ENCODE peak calls at places on chromosome 14, in eight cellular contexts. O is fibroblast of mammary gland, F is astrocyte of the spinal cord, V is pancreas, A is left lung, P is brain microvascular endothelial cell, I is progenitor cell of endocrine pancreas, J is OCI-LY7. Q is an unnamed sample.
A peak's percentile ranks its signal among the peaks of the same experiment; 100 is the strongest.

GRCh38 chr14:74133833-74134481 is 49.2 kb downstream of the LIN52 start:
- DNase-seq in O (no peak), F (no peak), V (no peak), A (no peak), P (no peak), I (no peak), J (no peak), Q (no peak)

GRCh38 chr14:57492859-57493258 is 798 bp downstream of the CCDC198 start:
- DNase-seq in O (peak; percentile 87), F (peak; percentile 63), V (no peak), A (no peak), P (peak; percentile 7), I (no peak), J (no peak), Q (no peak)

GRCh38 chr14:104652386-104652785 is 37.0 kb upstream of the INF2 start:
- DNase-seq in O (no peak), F (no peak), V (no peak), A (no peak), P (no peak), I (no peak), J (no peak), Q (no peak)

GRCh38 chr14:51607677-51608076 is 44.0 kb upstream of the FRMD6 start:
- DNase-seq in O (peak; percentile 83), F (peak; percentile 51), V (no peak), A (peak; percentile 40), P (peak; percentile 63), I (no peak), J (no peak), Q (no peak)

GRCh38 chr14:104111301-104112112 is 26.0 kb downstream of the ASPG start:
- DNase-seq in O (no peak), F (no peak), V (no peak), A (no peak), P (no peak), I (no peak), J (no peak), Q (no peak)

GRCh38 chr14:61514006-61514830 is 181.1 kb upstream of the HIF1A start:
- DNase-seq in O (peak; percentile 54), F (peak; percentile 67), V (no peak), A (no peak), P (no peak), I (no peak), J (no peak), Q (no peak)

GRCh38 chr14:104359301-104359968 is 220.1 kb upstream of the C14orf180 start:
- DNase-seq in O (no peak), F (no peak), V (no peak), A (peak; percentile 27), P (no peak), I (no peak), J (no peak), Q (no peak)

GRCh38 chr14:36973806-36974442 is 198.5 kb downstream of the SLC25A21 start:
- DNase-seq in O (peak; percentile 73), F (peak; percentile 71), V (no peak), A (no peak), P (peak; percentile 19), I (no peak), J (no peak), Q (no peak)

GRCh38 chr14:36021926-36022325 is 154.6 kb downstream of the PTCSC3 start:
- DNase-seq in O (no peak), F (no peak), V (no peak), A (no peak), P (no peak), I (no peak), J (no peak), Q (no peak)

GRCh38 chr14:68654471-68654941 is 138.4 kb downstream of the ZFP36L1 start:
- DNase-seq in O (no peak), F (no peak), V (no peak), A (no peak), P (no peak), I (no peak), J (no peak), Q (no peak)

GRCh38 chr14:68656452-68656851 is 136.4 kb downstream of the ZFP36L1 start:
- DNase-seq in O (no peak), F (no peak), V (no peak), A (no peak), P (no peak), I (no peak), J (no peak), Q (no peak)

GRCh38 chr14:68657300-68658028 is 135.4 kb downstream of the ZFP36L1 start:
- DNase-seq in O (no peak), F (no peak), V (no peak), A (no peak), P (no peak), I (no peak), J (no peak), Q (no peak)

GRCh38 chr14:68655021-68655811 is 137.7 kb downstream of the ZFP36L1 start:
- DNase-seq in O (no peak), F (peak; percentile 43), V (peak; percentile 45), A (no peak), P (no peak), I (no peak), J (no peak), Q (no peak)

GRCh38 chr14:68655961-68656360 is 136.9 kb downstream of the ZFP36L1 start:
- DNase-seq in O (no peak), F (no peak), V (no peak), A (no peak), P (no peak), I (no peak), J (peak; percentile 27), Q (peak; percentile 53)
- TF ChIP-seq CTCF in O (no peak), F (peak; percentile 33), V (no peak), A (no peak), P (peak; percentile 26), I (peak; percentile 19), J (peak; percentile 33), Q (no peak)

DNA sequence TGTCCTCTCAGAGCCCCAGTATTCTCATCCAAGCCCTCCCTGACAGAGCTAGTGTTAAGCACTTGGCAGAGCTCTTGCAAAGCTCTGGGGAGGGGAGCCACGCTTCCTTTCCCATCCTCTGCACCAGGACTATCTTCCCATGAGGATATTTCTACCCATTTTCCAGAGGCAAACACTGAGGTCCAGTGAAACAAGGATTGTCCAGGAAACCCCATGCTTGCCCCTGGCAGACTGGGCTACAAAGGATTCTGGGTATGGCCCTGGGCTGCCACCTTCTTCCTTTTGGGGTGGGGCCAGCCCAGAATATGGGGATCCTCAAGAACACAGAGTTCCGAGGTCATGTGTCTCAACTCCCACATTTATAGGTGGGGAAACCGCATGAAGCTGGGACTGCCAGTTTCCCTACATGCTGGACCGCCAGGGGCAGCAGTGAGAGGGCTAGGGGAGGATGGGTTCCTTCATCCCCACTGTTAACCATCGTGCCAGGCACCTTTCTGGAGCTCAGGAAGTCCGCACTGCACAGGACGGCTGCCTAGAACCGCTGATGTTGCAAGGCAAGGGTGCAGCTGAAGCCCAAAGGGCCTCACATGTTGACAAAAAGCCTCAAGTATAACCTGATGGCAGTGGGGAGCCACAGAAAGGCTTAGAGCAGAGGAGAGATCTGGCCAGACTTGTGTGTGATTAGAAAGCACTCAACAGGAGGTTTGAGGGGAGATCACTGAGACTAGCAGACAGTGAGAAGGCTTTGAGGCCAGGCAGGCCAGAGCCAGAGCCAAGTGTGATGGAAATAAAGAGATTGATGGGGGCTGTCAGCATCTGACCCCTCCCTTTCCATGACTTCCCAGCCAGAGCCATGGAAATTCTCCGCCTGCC is 5.5 kb upstream of the CCDC85C start:
- DNase-seq in O (peak; percentile 30), F (no peak), V (no peak), A (no peak), P (no peak), I (no peak), J (no peak), Q (no peak)
- TF ChIP-seq CTCF in O (peak; percentile 73), F (no peak), V (no peak), A (no peak), P (peak; percentile 90), I (no peak), J (no peak), Q (no peak)

DNA sequence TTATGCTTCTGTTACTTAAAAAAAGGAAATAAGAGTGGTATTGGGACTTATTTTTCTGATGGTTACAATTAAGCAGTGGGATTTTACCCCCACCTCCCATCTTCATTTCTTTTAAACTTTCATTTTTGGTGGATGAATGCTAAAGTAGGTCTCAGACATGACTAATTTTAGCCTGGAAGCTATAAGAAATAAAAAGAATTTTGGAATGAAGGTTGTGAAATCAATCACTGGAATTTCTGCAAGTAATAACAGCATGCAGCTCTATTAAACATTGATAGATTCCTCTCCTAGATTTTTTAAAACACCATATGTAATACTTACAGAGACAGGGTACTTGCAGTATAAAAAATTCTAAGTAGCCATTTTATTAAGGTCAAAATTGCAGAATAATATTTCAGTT is 164.2 kb upstream of the CLEC14A start:
- DNase-seq in O (no peak), F (no peak), V (no peak), A (no peak), P (no peak), I (no peak), J (no peak), Q (no peak)
- TF ChIP-seq CTCF in O (no peak), F (no peak), V (no peak), A (no peak), P (no peak), I (no peak), J (no peak), Q (no peak)

GRCh38 chr14:30906752-30907658 is 32.6 kb downstream of the COCH start:
- DNase-seq in O (peak; percentile 27), F (peak; percentile 17), V (no peak), A (no peak), P (no peak), I (no peak), J (peak; percentile 36), Q (no peak)
- TF ChIP-seq CTCF in O (peak; percentile 25), F (peak; percentile 26), V (no peak), A (peak; percentile 10), P (peak; percentile 36), I (peak; percentile 13), J (peak; percentile 78), Q (peak; percentile 42)

GRCh38 chr14:100644784-100645183 is 57.6 kb upstream of the BEGAIN start:
- DNase-seq in O (no peak), F (no peak), V (no peak), A (no peak), P (no peak), I (no peak), J (no peak), Q (no peak)

GRCh38 chr14:100645200-100645985 is 58.2 kb upstream of the BEGAIN start:
- DNase-seq in O (peak; percentile 83), F (peak; percentile 81), V (peak; percentile 84), A (peak; percentile 89), P (peak; percentile 79), I (peak; percentile 73), J (peak; percentile 63), Q (peak; percentile 87)

GRCh38 chr14:100645986-100646314 is 58.7 kb upstream of the BEGAIN start:
- DNase-seq in O (no peak), F (no peak), V (no peak), A (no peak), P (no peak), I (no peak), J (no peak), Q (no peak)

GRCh38 chr14:100641274-100641860 is 54.1 kb upstream of the BEGAIN start:
- DNase-seq in O (no peak), F (peak; percentile 12), V (no peak), A (no peak), P (no peak), I (no peak), J (no peak), Q (no peak)

DNA sequence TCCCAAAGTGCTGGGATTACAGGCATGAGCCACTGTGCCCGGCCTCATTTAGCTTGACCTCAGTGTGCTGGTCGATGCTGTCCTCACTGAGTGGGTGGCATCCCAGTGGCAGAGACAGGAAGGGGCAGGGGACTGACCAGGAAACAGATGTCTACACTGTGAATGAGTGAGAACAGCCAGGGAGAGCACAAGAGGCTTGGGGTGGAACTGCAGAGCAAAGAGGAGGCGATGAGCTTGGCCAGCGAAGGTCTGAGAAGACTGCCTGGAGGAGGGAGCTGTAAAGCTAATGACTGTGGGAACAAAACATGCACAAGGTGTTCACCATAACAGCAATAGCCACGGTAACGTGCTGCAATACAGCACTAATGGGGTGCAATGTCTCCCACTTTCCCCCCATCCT is 57.2 kb upstream of the BEGAIN start:
- DNase-seq in O (no peak), F (no peak), V (no peak), A (no peak), P (no peak), I (no peak), J (no peak), Q (no peak)
- TF ChIP-seq CTCF in O (no peak), F (no peak), V (no peak), A (no peak), P (no peak), I (no peak), J (no peak), Q (no peak)